ENCODE peak calls at places on chromosomes 4 and X, in six cellular contexts. A is GM13977; E is mesendoderm; X is body of pancreas; P is hippocampal formation; Z is activated CD8-positive, alpha-beta memory T cell treated with anti-CD3 and anti-CD28 coated beads for 4 hours. U is an unnamed sample.

GRCh38 chr4:66777097-66777496 is 768.2 kb downstream of the CENPC start:
- DNase-seq in A (no peak), P (no peak), X (no peak), E (no peak), Z (no peak), U (no peak)

GRCh38 chrX:24097741-24098140 is 43.0 kb downstream of the EIF2S3 start:
- DNase-seq in Z (no peak), P (no peak), E (no peak), A (no peak), X (no peak), U (no peak)

GRCh38 chrX:104166735-104167436 is 633 bp downstream of the FAM199X start:
- DNase-seq in X (no peak), E (peak), A (no peak), P (no peak), Z (no peak), U (no peak)

GRCh38 chr4:184417802-184418511 is 56.4 kb downstream of the IRF2 start:
- DNase-seq in E (no peak), X (no peak), A (peak), P (no peak), Z (no peak), U (peak)

GRCh38 chrX:3669841-3670240 is 43.6 kb downstream of the PRKX start:
- DNase-seq in A (no peak), E (no peak), X (no peak), Z (no peak), P (no peak), U (no peak)

GRCh38 chr4:69095301-69095731 is 958 bp upstream of the UGT2B7 start:
- DNase-seq in E (no peak), X (no peak), Z (no peak), A (no peak), P (no peak), U (peak)

GRCh38 chrX:151825927-151826471 is 86.7 kb upstream of the MAGEA4 start:
- DNase-seq in Z (no peak), A (no peak), X (no peak), P (no peak), E (peak), U (peak)

GRCh38 chr4:109559983-109560686 is at the start of gene MCUB:
- DNase-seq in A (peak), X (peak), E (peak), Z (peak), P (peak), U (peak)

GRCh38 chr4:83831588-83831987 is 295.7 kb downstream of the GPAT3 start:
- DNase-seq in X (no peak), E (no peak), P (no peak), Z (no peak), A (no peak), U (peak)

GRCh38 chr4:173684223-173684622 is 154.2 kb upstream of the HAND2 start:
- DNase-seq in P (no peak), X (no peak), E (no peak), A (no peak), Z (no peak), U (no peak)

GRCh38 chr4:53932784-53933183 is 131.6 kb downstream of the CHIC2 start:
- DNase-seq in E (no peak), X (no peak), P (no peak), A (no peak), Z (no peak), U (peak)

GRCh38 chr4:26827798-26828197 is 32.8 kb upstream of the STIM2 start:
- DNase-seq in P (no peak), E (no peak), X (peak), A (no peak), Z (no peak), U (no peak)

GRCh38 chr4:51906167-51906647 is 63.3 kb downstream of the DCUN1D4 start:
- DNase-seq in P (no peak), A (peak), Z (no peak), E (no peak), X (no peak), U (no peak)

GRCh38 chr4:8515316-8516060 is 64.7 kb upstream of the GPR78 start:
- DNase-seq in A (no peak), P (no peak), X (no peak), E (no peak), Z (no peak), U (peak)

GRCh38 chrX:53262189-53262917 is 19.0 kb downstream of the IQSEC2 start:
- DNase-seq in E (no peak), X (no peak), Z (no peak), P (no peak), A (no peak), U (no peak)

GRCh38 chrX:93673869-93674271 is at the start of gene FAM133A:
- DNase-seq in X (no peak), Z (no peak), E (no peak), A (no peak), P (no peak), U (peak)

GRCh38 chrX:39542316-39542715 is 555.4 kb downstream of the BCOR start:
- DNase-seq in Z (no peak), A (no peak), X (no peak), E (no peak), P (no peak), U (no peak)

GRCh38 chr4:137531951-137532868 is at the start of gene PCDH18:
- DNase-seq in P (peak), X (peak), A (no peak), Z (no peak), E (peak), U (peak)

GRCh38 chrX:46803140-46803539 is 33.7 kb upstream of the RP2 start:
- DNase-seq in P (no peak), Z (no peak), A (no peak), X (no peak), E (no peak), U (no peak)

GRCh38 chrX:20211261-20211786 is 55.4 kb downstream of the RPS6KA3 start:
- DNase-seq in Z (no peak), P (no peak), A (no peak), E (no peak), X (no peak), U (no peak)

GRCh38 chrX:131262738-131263679 is 26.1 kb downstream of the IGSF1 start:
- DNase-seq in P (no peak), X (peak), A (no peak), Z (no peak), E (peak), U (no peak)

GRCh38 chr4:136036744-136037143 is 1495.5 kb downstream of the PCDH18 start:
- DNase-seq in Z (no peak), P (no peak), E (peak), A (no peak), X (no peak), U (peak)

GRCh38 chr4:128385683-128386304 is 98.2 kb upstream of the PGRMC2 start:
- DNase-seq in E (peak), P (no peak), Z (no peak), A (peak), X (no peak), U (peak)

GRCh38 chr4:2712261-2712842 is 43.8 kb downstream of the TNIP2 start:
- DNase-seq in X (no peak), Z (no peak), A (no peak), P (no peak), E (peak), U (peak)

GRCh38 chr4:100982345-100982744 is 365.0 kb downstream of the PPP3CA start:
- DNase-seq in A (no peak), X (no peak), P (no peak), Z (no peak), E (peak), U (peak)

GRCh38 chr4:30790998-30791397 is 70.8 kb downstream of the PCDH7 start:
- DNase-seq in X (no peak), A (no peak), Z (no peak), E (no peak), P (no peak), U (no peak)

GRCh38 chr4:20624783-20625364 is 75.4 kb upstream of the PACRGL start:
- DNase-seq in Z (no peak), X (no peak), P (no peak), A (no peak), E (no peak), U (peak)

GRCh38 chr4:15414601-15415091 is 13.2 kb upstream of the C1QTNF7 start:
- DNase-seq in Z (no peak), P (no peak), A (no peak), X (no peak), E (no peak), U (peak)

GRCh38 chr4:101162990-101163380 is 184.3 kb downstream of the PPP3CA start:
- DNase-seq in Z (no peak), P (no peak), E (no peak), X (no peak), A (no peak), U (no peak)

GRCh38 chr4:147409350-147409749 is 71.5 kb upstream of the EDNRA start:
- DNase-seq in Z (no peak), A (no peak), E (no peak), P (no peak), X (no peak), U (peak)

GRCh38 chrX:338281-338835 is 19.8 kb upstream of the GTPBP6 start:
- DNase-seq in P (no peak), Z (no peak), A (no peak), X (no peak), E (no peak), U (no peak)

GRCh38 chr4:61068745-61069144 is 131.4 kb upstream of the ADGRL3 start:
- DNase-seq in X (no peak), Z (no peak), A (no peak), E (no peak), P (no peak), U (peak)

GRCh38 chrX:111352424-111352823 is 59.6 kb downstream of the DCX start:
- DNase-seq in Z (no peak), X (peak), E (no peak), P (no peak), A (no peak), U (no peak)